ENCODE peak calls at places on chromosomes 1 and 21, in ten cellular contexts. R is lower lobe of right lung, M is lung, C is fibroblast of lung, O is astrocyte of the spinal cord, Y is MM.1S, T is epithelial cell of esophagus, I is fibroblast of villous mesenchyme, N is spleen, V is left ventricle myocardium inferior. Q is an unnamed sample.

GRCh38 chr1:228334954-228335353 is 71.7 kb downstream of the TRIM11 start:
- DNase-seq in C (no peak), Y (no peak), R (peak; percentile 39), V (no peak), I (no peak), M (no peak), T (no peak), N (no peak), O (no peak), Q (no peak)

GRCh38 chr1:67612690-67613322 is 72.2 kb upstream of the GADD45A start:
- DNase-seq in C (no peak), Y (no peak), T (no peak), R (no peak), O (no peak), N (no peak), M (no peak), I (no peak), V (peak; percentile 21), Q (peak; percentile 63)

GRCh38 chr1:58975888-58976287 is 192.0 kb upstream of the JUN start:
- DNase-seq in C (no peak), Y (no peak), N (no peak), M (no peak), R (no peak), T (peak; percentile 88), I (peak; percentile 52), V (no peak), O (no peak), Q (peak; percentile 58)

GRCh38 chr1:110150330-110151174 is at the start of gene SLC6A17:
- DNase-seq in V (no peak), I (peak; percentile 13), R (no peak), M (no peak), T (peak; percentile 74), N (peak; percentile 58), C (peak; percentile 17), O (peak; percentile 31), Y (no peak), Q (peak; percentile 67)

GRCh38 chr21:43892984-43893535 is 28.0 kb downstream of the AGPAT3 start:
- DNase-seq in V (no peak), O (no peak), M (no peak), R (no peak), T (no peak), Y (no peak), I (no peak), N (peak; percentile 8), C (no peak), Q (no peak)

GRCh38 chr1:3553166-3553939 is 58.0 kb downstream of the MEGF6 start:
- DNase-seq in M (no peak), V (no peak), R (no peak), O (no peak), N (no peak), Y (no peak), T (peak; percentile 74), C (no peak), I (peak; percentile 26), Q (no peak)

GRCh38 chr1:246506440-246506784 is 667 bp downstream of the SMYD3 start:
- DNase-seq in R (no peak), T (no peak), V (no peak), O (peak; percentile 7), N (no peak), Y (no peak), C (no peak), I (no peak), M (no peak), Q (no peak)

GRCh38 chr1:8257621-8258020 is 60.3 kb upstream of the SLC45A1 start:
- DNase-seq in I (no peak), N (no peak), R (no peak), M (no peak), T (peak; percentile 77), O (no peak), Y (no peak), V (no peak), C (no peak), Q (no peak)

GRCh38 chr1:238961790-238962189 is 424.6 kb upstream of the CHRM3 start:
- DNase-seq in C (peak; percentile 7), R (no peak), O (no peak), N (no peak), I (no peak), M (no peak), Y (no peak), T (peak; percentile 67), V (no peak), Q (no peak)

GRCh38 chr1:238960071-238960470 is 426.3 kb upstream of the CHRM3 start:
- DNase-seq in C (peak; percentile 43), I (peak; percentile 2), N (no peak), R (no peak), M (no peak), T (peak; percentile 88), Y (no peak), V (no peak), O (peak; percentile 79), Q (peak; percentile 66)

GRCh38 chr1:238962941-238963340 is 423.4 kb upstream of the CHRM3 start:
- DNase-seq in M (no peak), I (no peak), T (no peak), R (no peak), N (no peak), V (no peak), Y (no peak), O (no peak), C (no peak), Q (no peak)
- TF ChIP-seq CTCF in M (no peak), I (no peak), T (no peak), R (no peak), N (no peak), V (no peak), Y (no peak), O (no peak), C (no peak), Q (no peak)

GRCh38 chr21:42006765-42007164 is 3.4 kb downstream of the ZBTB21 start:
- DNase-seq in C (no peak), O (no peak), R (no peak), Y (no peak), I (no peak), M (no peak), T (no peak), N (no peak), V (no peak), Q (peak; percentile 20)
- H3K4me3 ChIP-seq in C (no peak overlapping the region), O (no peak overlapping the region), R (no peak overlapping the region), Y (no peak overlapping the region), I (no peak overlapping the region), M (no peak overlapping the region), T (no peak overlapping the region), N (no peak overlapping the region), V (no peak overlapping the region), Q (no peak overlapping the region)

GRCh38 chr1:15702722-15703550 is 18.8 kb downstream of the PLEKHM2 start:
- DNase-seq in C (no peak), T (peak; percentile 52), R (no peak), I (peak; percentile 81), M (no peak), N (no peak), V (no peak), O (no peak), Y (no peak), Q (no peak)
- TF ChIP-seq CTCF in C (peak; percentile 34), T (peak; percentile 29), R (peak; percentile 19), I (peak; percentile 48), M (no peak), N (no peak), V (peak; percentile 38), O (peak; percentile 30), Y (no peak), Q (peak; percentile 45)

DNA sequence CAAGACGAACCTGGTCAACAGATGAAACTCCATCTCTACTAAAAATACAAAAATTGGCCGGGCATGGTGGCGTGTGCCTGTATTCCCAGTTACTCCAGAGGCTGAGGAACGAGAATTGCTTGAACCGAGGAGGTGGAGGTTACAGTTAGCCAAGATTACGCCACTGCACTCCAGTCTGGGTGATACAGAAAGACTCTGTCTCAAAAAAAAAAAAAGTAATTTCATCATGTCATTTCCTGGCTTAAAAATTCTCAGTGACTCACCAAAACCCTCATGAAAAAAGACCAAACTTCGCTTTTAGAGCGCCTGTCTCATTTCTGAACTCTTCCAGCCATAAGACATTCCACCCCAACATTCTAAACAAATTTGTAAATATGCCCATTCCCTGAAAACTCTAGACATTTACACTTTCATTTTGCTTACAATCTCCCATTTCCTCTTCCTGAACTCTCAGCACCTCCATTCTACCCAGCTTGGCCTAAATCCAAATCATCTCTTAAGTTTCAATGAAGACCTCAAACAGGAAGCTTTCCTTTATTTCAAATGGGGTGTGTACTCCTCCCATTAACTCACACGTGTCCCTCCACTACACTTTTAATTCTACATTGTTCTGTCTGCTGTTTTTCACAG is 50.5 kb upstream of the PRRC2C start:
- DNase-seq in Y (no peak), I (peak; percentile 87), O (peak; percentile 90), T (peak; percentile 92), C (peak; percentile 88), R (no peak), M (no peak), N (no peak), V (no peak), Q (peak; percentile 89)
- H3K4me3 ChIP-seq in Y (no peak overlapping the region), I (peak overlapping the region; percentile 19), O (no peak overlapping the region), T (no peak overlapping the region), C (peak overlapping the region; percentile 19), R (no peak overlapping the region), M (no peak overlapping the region), N (no peak overlapping the region), V (peak overlapping the region; percentile 16), Q (no peak overlapping the region)

GRCh38 chr1:152739841-152740240 is 18.0 kb upstream of the KPRP start:
- DNase-seq in R (no peak), C (no peak), T (peak; percentile 83), V (no peak), N (no peak), O (no peak), Y (no peak), I (no peak), M (no peak), Q (no peak)

GRCh38 chr1:152735648-152736047 is 22.2 kb upstream of the KPRP start:
- DNase-seq in Y (no peak), I (no peak), R (no peak), C (no peak), V (no peak), M (no peak), O (no peak), N (no peak), T (peak; percentile 37), Q (no peak)
- TF ChIP-seq CTCF in Y (peak; percentile 32), I (no peak), R (no peak), C (peak; percentile 2), V (no peak), M (no peak), O (peak; percentile 12), N (no peak), T (peak; percentile 53), Q (no peak)

DNA sequence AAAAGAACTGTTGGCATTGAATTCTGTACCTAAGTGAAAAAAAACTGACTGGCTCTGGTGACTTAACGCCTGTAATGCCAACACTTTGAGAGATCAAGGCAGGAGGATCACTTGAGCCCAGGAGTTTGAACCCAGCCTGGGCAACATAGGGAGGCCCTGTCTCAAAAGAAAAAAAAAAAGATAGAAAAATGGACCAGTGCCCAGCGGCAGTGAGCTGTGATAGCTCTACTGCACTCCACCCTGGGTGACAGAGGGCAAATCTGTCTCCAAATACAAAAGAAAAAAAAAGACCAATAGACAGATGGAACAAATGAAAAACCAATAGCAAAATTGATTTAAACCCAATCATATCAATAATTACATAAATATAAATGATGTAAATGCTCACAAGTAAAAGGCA is 674 bp upstream of the AKR7A3 start:
- DNase-seq in Y (no peak), O (no peak), T (no peak), V (no peak), M (no peak), N (no peak), R (no peak), I (no peak), C (no peak), Q (no peak)
- H3K4me3 ChIP-seq in Y (no peak overlapping the region), O (peak overlapping the region; percentile 40), T (peak overlapping the region; percentile 41), V (peak overlapping the region; percentile 62), M (no peak overlapping the region), N (peak overlapping the region; percentile 31), R (peak overlapping the region; percentile 60), I (peak overlapping the region; percentile 56), C (no peak overlapping the region), Q (peak overlapping the region; percentile 47)